ENCODE peak calls at places on chromosomes 3 and 15, in nine cellular contexts. I is IMR-90; F is body of pancreas; M is mucosa of descending colon; E is brain microvascular endothelial cell; R is CD8-positive, alpha-beta T cell; Q is OCI-LY7; Z is Peyer's patch; Y is uterus. N is an unnamed sample. For H3K36me3, the result is how much of the 10 kb centered on the place peaks cover.

GRCh38 chr3:31213869-31214486 is 318.7 kb upstream of the STT3B start:
- DNase-seq in I (no peak), F (no peak), M (no peak), E (no peak), R (peak), Q (peak), Z (no peak), Y (no peak), N (no peak)

GRCh38 chr3:151816091-151816604 is 2.2 kb downstream of the AADAC start:
- DNase-seq in I (peak), F (peak), M (no peak), E (peak), R (no peak), Q (no peak), Z (no peak), Y (peak), N (peak)

GRCh38 chr3:2154596-2154995 is 55.9 kb downstream of the CNTN4 start:
- DNase-seq in I (no peak), F (no peak), M (no peak), E (no peak), R (no peak), Q (no peak), Z (no peak), Y (no peak), N (no peak)

GRCh38 chr3:51677358-51677757 is 6.3 kb downstream of the TEX264 start:
- DNase-seq in I (no peak), F (no peak), M (no peak), E (no peak), R (no peak), Q (no peak), Z (no peak), Y (no peak), N (no peak)

GRCh38 chr3:160804762-160805161 is 48.7 kb downstream of the PPM1L start:
- DNase-seq in I (no peak), F (peak), M (no peak), E (peak), R (no peak), Q (no peak), Z (no peak), Y (no peak), N (no peak)

GRCh38 chr3:128226794-128227399 is 73.6 kb downstream of the EEFSEC start:
- DNase-seq in I (peak), F (peak), M (peak), E (peak), R (peak), Q (peak), Z (no peak), Y (peak), N (no peak)

GRCh38 chr3:141825216-141826011 is 51.0 kb upstream of the ATP1B3 start:
- DNase-seq in I (no peak), F (no peak), M (no peak), E (no peak), R (no peak), Q (no peak), Z (no peak), Y (no peak), N (no peak)

GRCh38 chr3:119748996-119749395 is 32.9 kb upstream of the NR1I2 start:
- DNase-seq in I (no peak), F (no peak), M (no peak), E (no peak), R (no peak), Q (no peak), Z (no peak), Y (no peak), N (no peak)

GRCh38 chr3:84978833-84979232 is 20.0 kb downstream of the CADM2 start:
- DNase-seq in I (no peak), F (no peak), M (no peak), E (no peak), R (no peak), Q (no peak), Z (no peak), Y (no peak), N (no peak)

GRCh38 chr3:9902372-9903237 is at the start of gene IL17RE:
- DNase-seq in I (no peak), F (peak), M (peak), E (no peak), R (no peak), Q (no peak), Z (peak), Y (no peak), N (no peak)

GRCh38 chr15:70596354-70597055 is 166.9 kb downstream of the UACA start:
- DNase-seq in I (peak), F (no peak), M (no peak), E (peak), R (no peak), Q (no peak), Z (no peak), Y (no peak), N (peak)

GRCh38 chr3:65963787-65964707 is 74.7 kb downstream of the MAGI1 start:
- DNase-seq in I (peak), F (no peak), M (no peak), E (peak), R (no peak), Q (no peak), Z (no peak), Y (no peak), N (peak)

GRCh38 chr3:44924102-44925084 is 50.0 kb downstream of the TGM4 start:
- DNase-seq in I (peak), F (no peak), M (no peak), E (no peak), R (no peak), Q (no peak), Z (no peak), Y (no peak), N (no peak)

GRCh38 chr15:62359416-62359815 is 194.3 kb upstream of the C2CD4B start:
- DNase-seq in I (no peak), F (no peak), M (no peak), E (no peak), R (no peak), Q (no peak), Z (no peak), Y (no peak), N (no peak)

GRCh38 chr3:129530331-129530761 is 1.9 kb downstream of the RHO start:
- DNase-seq in I (peak), F (peak), M (no peak), E (no peak), R (no peak), Q (no peak), Z (no peak), Y (no peak), N (no peak)

GRCh38 chr15:42863572-42864239 is 56.9 kb downstream of the TTBK2 start:
- DNase-seq in I (no peak), F (peak), M (no peak), E (no peak), R (no peak), Q (no peak), Z (no peak), Y (no peak), N (no peak)

GRCh38 chr15:39204031-39204430 is 376.8 kb upstream of the THBS1 start:
- DNase-seq in I (peak), F (no peak), M (no peak), E (no peak), R (no peak), Q (no peak), Z (no peak), Y (no peak), N (no peak)

GRCh38 chr3:27758083-27758482 is 36.0 kb upstream of the EOMES start:
- DNase-seq in I (peak), F (no peak), M (no peak), E (peak), R (no peak), Q (no peak), Z (no peak), Y (no peak), N (peak)

GRCh38 chr15:101807345-101807945 is 4.1 kb downstream of the OR4F6 start:
- DNase-seq in I (peak), F (no peak), M (no peak), E (no peak), R (no peak), Q (no peak), Z (no peak), Y (no peak), N (peak)

GRCh38 chr3:11770477-11771381 is 76.0 kb downstream of the TAMM41 start:
- DNase-seq in I (peak), F (peak), M (peak), E (peak), R (peak), Q (peak), Z (peak), Y (peak), N (peak)

GRCh38 chr3:151838574-151839312 is 24.8 kb downstream of the AADAC start:
- DNase-seq in I (peak), F (peak), M (no peak), E (peak), R (peak), Q (peak), Z (no peak), Y (peak), N (no peak)

GRCh38 chr15:39669671-39670070 is 88.8 kb downstream of the THBS1 start:
- DNase-seq in I (no peak), F (no peak), M (no peak), E (no peak), R (no peak), Q (no peak), Z (no peak), Y (no peak), N (no peak)

GRCh38 chr3:101807884-101808283 is 28.9 kb downstream of the NXPE3 start:
- DNase-seq in I (no peak), F (no peak), M (no peak), E (no peak), R (no peak), Q (no peak), Z (no peak), Y (no peak), N (no peak)

GRCh38 chr3:149356630-149357029 is 20.8 kb downstream of the TM4SF1 start:
- DNase-seq in I (peak), F (no peak), M (no peak), E (no peak), R (no peak), Q (no peak), Z (no peak), Y (no peak), N (no peak)

GRCh38 chr3:140160553-140160952 is 225.6 kb downstream of the CLSTN2 start:
- DNase-seq in I (no peak), F (no peak), M (no peak), E (no peak), R (no peak), Q (no peak), Z (no peak), Y (no peak), N (no peak)
- TF ChIP-seq CTCF in I (no peak), F (no peak), M (no peak), E (no peak), R (no peak), Q (no peak), Z (no peak), Y (no peak), N (no peak)

GRCh38 chr3:42639192-42639591 is 14.3 kb upstream of the ZBTB47 start:
- DNase-seq in I (no peak), F (no peak), M (no peak), E (no peak), R (no peak), Q (no peak), Z (no peak), Y (no peak), N (no peak)
- H3K36me3 ChIP-seq in I (half or more), F (under half), M (under half), E (half or more), R (half or more), Q (half or more), Z (under half), Y (under half), N (under half)

DNA sequence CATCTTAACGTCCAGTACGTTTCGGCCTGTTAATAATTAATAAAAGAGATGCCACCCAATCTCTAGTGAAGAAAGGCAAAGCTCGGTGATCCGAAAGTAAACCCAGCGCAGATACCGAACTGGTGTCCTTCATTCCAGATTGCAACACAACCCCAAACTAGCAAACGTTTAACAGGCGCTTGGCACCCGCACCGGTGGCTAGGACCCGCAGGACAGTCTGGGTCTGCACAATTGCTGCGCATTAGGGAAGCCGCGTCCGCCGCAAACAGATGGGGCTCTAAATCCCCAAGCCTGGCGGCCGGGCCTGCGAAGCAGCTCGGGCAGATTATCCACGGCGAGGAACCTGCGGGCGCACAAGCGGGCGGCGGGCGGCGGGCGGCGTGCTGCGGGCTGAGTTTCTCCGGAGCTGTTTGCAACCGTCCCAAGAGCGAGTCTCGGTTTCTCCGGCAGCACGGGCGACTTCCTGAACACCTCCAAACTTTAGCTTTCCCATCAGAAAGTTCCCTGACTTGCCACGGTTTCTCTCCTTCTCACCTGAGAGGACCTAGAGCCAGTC is 112.1 kb upstream of the ICE2 start:
- DNase-seq in I (peak), F (peak), M (peak), E (peak), R (peak), Q (no peak), Z (peak), Y (peak), N (no peak)
- TF ChIP-seq CTCF in I (peak), F (peak), M (no peak), E (no peak), R (no peak), Q (no peak), Z (no peak), Y (peak), N (no peak)

GRCh38 chr15:64112077-64112772 is 16.4 kb downstream of the SNX1 start:
- DNase-seq in I (no peak), F (no peak), M (no peak), E (no peak), R (no peak), Q (no peak), Z (no peak), Y (no peak), N (no peak)

GRCh38 chr15:64111679-64112050 is 15.9 kb downstream of the SNX1 start:
- DNase-seq in I (no peak), F (no peak), M (no peak), E (no peak), R (no peak), Q (no peak), Z (no peak), Y (no peak), N (no peak)

GRCh38 chr15:64110945-64111678 is 15.3 kb downstream of the SNX1 start:
- DNase-seq in I (no peak), F (no peak), M (no peak), E (no peak), R (no peak), Q (peak), Z (no peak), Y (no peak), N (no peak)

GRCh38 chr15:64117759-64118487 is 22.1 kb downstream of the SNX1 start:
- DNase-seq in I (no peak), F (no peak), M (no peak), E (no peak), R (no peak), Q (no peak), Z (no peak), Y (no peak), N (no peak)

DNA sequence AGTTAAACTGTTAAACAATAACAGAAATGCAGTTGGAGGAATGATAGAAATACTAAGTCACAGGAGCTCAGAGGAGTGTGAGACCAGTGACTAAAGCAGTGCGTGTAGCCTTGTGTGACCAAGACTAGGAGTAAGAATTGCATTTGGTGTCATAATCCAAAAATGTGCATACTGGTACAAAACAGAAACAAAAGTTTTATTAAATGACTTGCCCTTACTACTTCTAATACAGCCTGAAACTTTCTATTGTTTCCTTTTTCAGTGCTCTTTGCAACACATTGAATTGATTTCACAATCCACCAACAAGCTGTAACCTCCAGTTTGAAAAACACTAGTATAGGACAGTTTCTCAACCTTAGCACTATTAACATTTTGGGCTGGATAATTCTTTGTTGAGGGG is 17.1 kb downstream of the SNX1 start:
- DNase-seq in I (peak), F (no peak), M (no peak), E (peak), R (no peak), Q (no peak), Z (no peak), Y (no peak), N (no peak)
- H3K36me3 ChIP-seq in I (under half), F (under half), M (under half), E (under half), R (under half), Q (half or more), Z (under half), Y (under half), N (under half)

DNA sequence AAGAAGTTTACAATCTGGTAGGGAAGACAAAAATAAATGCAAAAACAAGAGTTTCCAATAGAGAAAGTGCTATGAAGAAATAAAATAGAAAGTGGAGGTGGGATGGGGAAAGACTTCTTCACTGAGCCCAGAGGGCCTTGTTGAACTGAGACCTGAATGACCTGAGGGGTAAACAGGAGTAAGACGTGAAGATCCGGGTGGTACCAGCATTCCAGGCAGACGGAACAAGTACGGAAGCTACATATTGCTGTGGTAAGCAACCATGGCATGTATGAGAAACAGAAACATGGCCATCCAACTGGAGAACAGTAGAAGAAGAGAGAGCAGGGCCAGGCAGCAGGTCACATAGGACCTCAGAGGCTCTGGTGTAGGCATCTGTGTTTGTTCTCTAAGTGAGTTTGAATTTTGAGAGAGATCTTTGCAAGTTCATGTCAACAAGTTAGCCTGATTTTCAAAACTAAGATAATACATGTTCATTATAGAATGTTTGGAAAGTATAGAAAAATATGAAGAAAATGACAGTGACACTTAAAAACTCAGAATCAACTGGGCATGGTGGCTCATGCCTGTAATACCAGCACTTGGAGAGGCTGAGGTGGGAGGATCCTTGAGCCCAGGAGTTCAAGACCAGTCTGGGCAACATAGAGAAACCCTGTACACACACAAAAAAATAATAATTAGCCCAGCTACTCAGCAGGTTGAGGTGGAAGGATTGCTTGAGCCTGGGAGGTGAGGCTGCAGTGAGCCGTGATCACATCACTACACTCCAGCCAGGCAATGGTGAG is 64.3 kb downstream of the SLC49A4 start:
- DNase-seq in I (no peak), F (no peak), M (no peak), E (no peak), R (no peak), Q (no peak), Z (no peak), Y (no peak), N (no peak)
- TF ChIP-seq CTCF in I (no peak), F (no peak), M (no peak), E (no peak), R (no peak), Q (no peak), Z (no peak), Y (no peak), N (no peak)

DNA sequence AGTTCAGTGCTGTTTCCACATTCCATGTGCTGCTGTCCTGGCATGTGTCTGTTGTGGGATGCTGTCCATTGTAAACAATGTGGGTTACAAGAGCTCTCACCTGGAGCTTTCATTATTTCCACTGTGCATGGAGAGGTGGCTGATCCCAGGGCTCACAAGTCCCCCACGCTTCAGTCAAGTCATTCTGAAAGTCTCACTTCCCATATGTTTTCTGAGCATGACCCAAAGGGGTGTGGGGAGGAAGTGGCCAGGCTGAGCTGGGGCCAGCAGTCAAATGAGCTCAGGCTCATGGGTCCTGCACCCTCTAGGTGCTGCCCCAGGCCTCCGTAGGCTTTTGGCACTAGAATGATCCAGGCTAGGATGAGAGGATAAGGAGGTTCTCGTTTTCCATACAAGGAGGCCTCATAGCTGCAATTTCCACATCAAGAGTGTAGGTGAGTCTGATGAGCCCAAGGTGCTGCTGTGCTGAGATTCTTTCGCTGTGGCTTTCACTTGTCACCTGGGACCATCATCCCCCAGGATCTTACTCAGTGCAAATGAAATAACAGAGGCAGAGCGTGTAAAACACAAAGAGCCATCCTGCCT is 22.0 kb downstream of the STARD5 start:
- DNase-seq in I (no peak), F (peak), M (no peak), E (no peak), R (no peak), Q (peak), Z (peak), Y (no peak), N (no peak)
- H3K36me3 ChIP-seq in I (under half), F (under half), M (under half), E (under half), R (half or more), Q (half or more), Z (under half), Y (under half), N (under half)

GRCh38 chr3:138332472-138333073 is 2.9 kb upstream of the NME9 start:
- DNase-seq in I (peak), F (no peak), M (no peak), E (peak), R (no peak), Q (peak), Z (no peak), Y (no peak), N (no peak)
- TF ChIP-seq CTCF in I (peak), F (peak), M (no peak), E (peak), R (peak), Q (peak), Z (peak), Y (peak), N (peak)

GRCh38 chr3:14156843-14157561 is 21.4 kb downstream of the XPC start:
- DNase-seq in I (no peak), F (no peak), M (no peak), E (no peak), R (no peak), Q (no peak), Z (no peak), Y (no peak), N (no peak)
- H3K36me3 ChIP-seq in I (half or more), F (under half), M (under half), E (half or more), R (half or more), Q (half or more), Z (under half), Y (under half), N (under half)

GRCh38 chr3:35708394-35708793 is 69.1 kb downstream of the ARPP21 start:
- DNase-seq in I (no peak), F (no peak), M (no peak), E (no peak), R (no peak), Q (peak), Z (no peak), Y (no peak), N (no peak)
- TF ChIP-seq CTCF in I (no peak), F (no peak), M (no peak), E (no peak), R (no peak), Q (no peak), Z (no peak), Y (no peak), N (no peak)

N was measured in kidney epithelial cell.